ENCODE peak calls at places on chromosomes 11 and 22, in five cellular contexts. V is GM12864, W is BJ, Z is SK-N-SH, R is epithelial cell of proximal tubule. Y is an unnamed sample.

GRCh38 chr11:33777906-33778305 is 3.6 kb upstream of the FBXO3 start:
- DNase-seq in V (no peak), R (no peak), Z (no peak), W (no peak), Y (no peak)

GRCh38 chr11:84146826-84147225 is 860.7 kb upstream of the CCDC90B start:
- DNase-seq in V (no peak), Z (no peak), W (no peak), R (no peak), Y (no peak)

GRCh38 chr11:824292-824880 is 3.3 kb upstream of the CRACR2B start:
- DNase-seq in W (no peak), R (no peak), Z (no peak), V (no peak), Y (no peak)

GRCh38 chr11:85750646-85751045 is 60.3 kb downstream of the SYTL2 start:
- DNase-seq in R (no peak), V (no peak), W (no peak), Z (no peak), Y (no peak)

GRCh38 chr11:86625981-86626380 is 46.4 kb downstream of the ME3 start:
- DNase-seq in Z (no peak), W (no peak), R (no peak), V (no peak), Y (peak)

GRCh38 chr11:125457814-125458343 is 38.2 kb downstream of the FEZ1 start:
- DNase-seq in Z (no peak), R (no peak), W (no peak), V (no peak), Y (peak)

GRCh38 chr11:128174465-128175101 is 412.8 kb downstream of the ETS1 start:
- DNase-seq in Z (no peak), R (no peak), V (no peak), W (peak), Y (peak)

GRCh38 chr11:108873305-108873704 is 208.4 kb downstream of the DDX10 start:
- DNase-seq in W (no peak), Z (no peak), V (no peak), R (no peak), Y (peak)

GRCh38 chr11:129973809-129974208 is 28.8 kb downstream of the PRDM10 start:
- DNase-seq in R (peak), Z (no peak), V (no peak), W (no peak), Y (no peak)

GRCh38 chr11:130023204-130023603 is 20.6 kb upstream of the PRDM10 start:
- DNase-seq in Z (no peak), R (peak), V (peak), W (peak), Y (peak)

GRCh38 chr11:105609832-105610781 is at the start of gene GRIA4:
- DNase-seq in V (no peak), R (no peak), W (no peak), Z (peak), Y (peak)

GRCh38 chr11:57283231-57283990 is 41.3 kb downstream of the TNKS1BP1 start:
- DNase-seq in R (no peak), V (no peak), W (no peak), Z (no peak), Y (no peak)

GRCh38 chr11:95108671-95109551 is 19.3 kb downstream of the ENDOD1 start:
- DNase-seq in V (no peak), W (no peak), R (no peak), Z (no peak), Y (peak)

GRCh38 chr22:44314425-44315067 is 1.8 kb upstream of the SHISAL1 start:
- DNase-seq in R (no peak), V (no peak), W (no peak), Z (no peak), Y (no peak)

GRCh38 chr11:7486731-7487130 is 1.4 kb downstream of the OLFML1 start:
- DNase-seq in W (no peak), R (no peak), Z (no peak), V (no peak), Y (no peak)

GRCh38 chr11:103803062-103803461 is 233.4 kb upstream of the DDI1 start:
- DNase-seq in W (no peak), V (no peak), Z (no peak), R (peak), Y (peak)

GRCh38 chr11:73325036-73325981 is 17.2 kb downstream of the ARHGEF17 start:
- DNase-seq in Z (peak), R (no peak), W (no peak), V (peak), Y (peak)

GRCh38 chr11:25319068-25319467 is 822.2 kb downstream of the LUZP2 start:
- DNase-seq in W (no peak), Z (no peak), V (no peak), R (no peak), Y (no peak)

GRCh38 chr11:105937331-105937730 is 84.7 kb downstream of the MSANTD4 start:
- DNase-seq in W (peak), R (peak), V (no peak), Z (no peak), Y (peak)

GRCh38 chr22:30206964-30207363 is 39.6 kb downstream of the LIF start:
- DNase-seq in Z (peak), W (peak), V (no peak), R (no peak), Y (peak)

GRCh38 chr11:46038529-46038928 is 82.7 kb downstream of the PHF21A start:
- DNase-seq in V (no peak), R (no peak), W (no peak), Z (no peak), Y (no peak)

GRCh38 chr11:28517621-28518020 is 409.4 kb downstream of the METTL15 start:
- DNase-seq in R (no peak), Z (no peak), V (no peak), W (no peak), Y (no peak)

GRCh38 chr11:123292647-123293046 is 97.6 kb upstream of the CLMP start:
- DNase-seq in V (no peak), R (no peak), Z (no peak), W (no peak), Y (no peak)

GRCh38 chr22:33299245-33299956 is 241.2 kb upstream of the SYN3 start:
- DNase-seq in R (peak), Z (no peak), W (no peak), V (peak), Y (no peak)

GRCh38 chr11:60913793-60914619 is at the start of gene TMEM109:
- DNase-seq in W (peak), R (no peak), Z (peak), V (peak), Y (peak)

GRCh38 chr11:72685560-72686480 is 11.6 kb upstream of the PDE2A start:
- DNase-seq in Z (peak), R (no peak), V (no peak), W (no peak), Y (peak)

GRCh38 chr22:26527167-26527566 is 14.9 kb upstream of the TFIP11 start:
- DNase-seq in Z (no peak), W (no peak), V (no peak), R (no peak), Y (no peak)

GRCh38 chr11:124878497-124879228 is 13.4 kb downstream of the ROBO3 start:
- DNase-seq in R (no peak), V (no peak), W (no peak), Z (peak), Y (no peak)

GRCh38 chr11:121249039-121249663 is 43.4 kb upstream of the SC5D start:
- DNase-seq in Z (peak), V (no peak), R (peak), W (peak), Y (peak)

GRCh38 chr11:119284344-119285157 is 32.4 kb downstream of the MCAM start:
- DNase-seq in V (no peak), W (no peak), Z (peak), R (no peak), Y (peak)

GRCh38 chr22:46830001-46830715 is 67.7 kb downstream of the TBC1D22A start:
- DNase-seq in V (no peak), R (no peak), W (no peak), Z (peak), Y (peak)

GRCh38 chr11:116929393-116930090 is 92.1 kb upstream of the APOA1 start:
- DNase-seq in V (no peak), R (no peak), W (no peak), Z (no peak), Y (peak)

GRCh38 chr11:40683010-40683409 is 776.4 kb downstream of the LRRC4C start:
- DNase-seq in V (no peak), W (no peak), R (no peak), Z (no peak), Y (no peak)

GRCh38 chr11:31809857-31810778 is 1.0 kb downstream of the PAX6 start:
- DNase-seq in R (no peak), Z (peak), W (no peak), V (no peak), Y (peak)

GRCh38 chr11:31807791-31808074 is 3.4 kb downstream of the PAX6 start:
- DNase-seq in V (no peak), R (no peak), Z (no peak), W (no peak), Y (no peak)

GRCh38 chr11:31809543-31809856 is 1.6 kb downstream of the PAX6 start:
- DNase-seq in W (no peak), R (no peak), Z (no peak), V (no peak), Y (no peak)

GRCh38 chr11:31808268-31808667 is 2.9 kb downstream of the PAX6 start:
- DNase-seq in R (no peak), W (no peak), V (no peak), Z (no peak), Y (no peak)

DNA sequence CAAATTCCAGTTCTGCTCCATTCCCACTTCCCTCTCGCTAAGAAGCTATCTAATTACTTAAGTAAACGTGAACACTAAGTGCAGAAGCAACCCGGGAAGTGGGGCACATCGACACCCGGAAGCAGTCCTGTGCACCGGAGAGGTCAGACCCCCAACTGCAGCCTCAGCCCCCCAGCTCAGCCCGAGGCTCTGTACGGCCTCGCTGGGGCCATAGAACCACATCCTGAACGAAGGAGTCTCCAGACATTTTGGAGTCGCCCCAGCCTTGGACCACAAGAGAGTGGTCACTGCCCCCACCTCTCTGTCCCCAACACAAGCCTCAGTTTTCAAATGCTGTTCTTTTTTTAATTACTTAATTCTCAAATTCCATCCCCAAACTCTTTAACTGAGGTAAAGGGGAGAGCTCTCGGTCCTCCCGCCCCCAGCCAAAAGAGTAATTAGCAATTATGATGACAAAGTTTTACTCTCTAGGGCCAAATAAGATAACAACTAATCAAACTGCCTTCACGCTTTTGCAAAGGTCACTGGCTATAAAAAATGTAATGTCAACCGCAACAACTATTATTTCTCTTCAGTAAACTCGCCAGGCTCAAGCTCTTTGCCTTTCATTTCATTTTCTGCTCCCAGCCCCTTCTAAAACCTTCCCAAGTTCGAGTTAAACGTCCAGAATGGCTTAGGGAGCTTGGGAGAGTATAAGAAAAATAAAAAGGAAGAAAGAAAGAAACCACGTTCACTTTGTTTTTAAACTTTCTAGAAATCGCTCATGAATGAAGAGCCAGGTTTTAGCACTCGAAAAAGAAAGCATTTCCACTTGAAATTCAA is 2.2 kb downstream of the PAX6 start:
- DNase-seq in V (no peak), Z (no peak), R (no peak), W (no peak), Y (no peak)
- TF ChIP-seq CTCF in V (no peak), Z (no peak), R (no peak), W (no peak), Y (no peak)

GRCh38 chr11:65454311-65454695 is 31.7 kb downstream of the NEAT1 start:
- DNase-seq in W (no peak), V (no peak), Z (no peak), R (no peak), Y (peak)
- H3K4me3 ChIP-seq in W (peak), V (peak), Z (no peak), R (peak), Y (peak)

DNA sequence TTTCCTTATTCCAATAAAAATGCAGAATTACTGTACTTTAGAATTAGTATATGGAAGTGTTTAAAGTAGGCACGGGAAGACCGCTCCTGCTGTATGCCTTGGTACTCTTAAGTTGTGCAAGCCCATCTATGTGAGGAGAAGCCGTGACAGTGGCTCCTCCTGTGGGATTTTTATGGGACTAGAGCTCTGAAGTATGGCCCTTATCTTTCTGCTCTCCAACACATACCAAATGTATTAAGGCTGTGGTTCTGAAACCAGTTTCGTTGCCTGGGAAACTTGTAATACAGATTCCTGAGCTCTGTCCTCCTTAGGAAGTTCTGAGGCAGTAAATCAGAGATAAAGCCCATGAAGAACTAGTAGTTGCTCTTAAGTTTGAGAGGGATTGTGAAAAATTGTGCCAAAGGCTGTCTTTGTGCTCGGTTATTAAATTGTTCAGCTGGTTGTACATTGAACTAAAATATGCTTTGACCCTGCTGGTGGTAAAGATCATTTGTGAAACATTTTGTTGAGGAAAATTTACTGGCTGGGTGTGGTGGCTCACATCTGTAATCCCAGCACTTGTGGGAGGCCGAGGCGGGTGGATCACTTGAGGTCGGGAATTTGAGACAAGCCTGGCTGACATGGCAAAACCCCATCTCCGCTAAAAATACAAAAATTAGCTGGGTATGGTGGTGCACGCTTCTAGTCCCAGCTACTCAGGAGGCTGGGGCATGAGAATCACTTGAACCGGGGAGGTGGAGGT is 29.3 kb downstream of the RTN3 start:
- DNase-seq in Z (no peak), W (peak), R (no peak), V (no peak), Y (peak)
- TF ChIP-seq CTCF in Z (no peak), W (peak), R (no peak), V (no peak), Y (peak)

GRCh38 chr22:40679249-40679963 is at the start of gene MCHR1:
- DNase-seq in Z (peak), W (no peak), R (no peak), V (no peak), Y (no peak)
- H3K4me3 ChIP-seq in Z (no peak), W (peak), R (peak), V (no peak), Y (peak)

GRCh38 chr11:31236052-31236652 is 133.4 kb downstream of the DCDC1 start:
- DNase-seq in W (no peak), V (no peak), R (no peak), Z (no peak), Y (peak)

GRCh38 chr11:31237819-31238771 is 131.4 kb downstream of the DCDC1 start:
- DNase-seq in R (no peak), Z (no peak), V (no peak), W (no peak), Y (peak)

DNA sequence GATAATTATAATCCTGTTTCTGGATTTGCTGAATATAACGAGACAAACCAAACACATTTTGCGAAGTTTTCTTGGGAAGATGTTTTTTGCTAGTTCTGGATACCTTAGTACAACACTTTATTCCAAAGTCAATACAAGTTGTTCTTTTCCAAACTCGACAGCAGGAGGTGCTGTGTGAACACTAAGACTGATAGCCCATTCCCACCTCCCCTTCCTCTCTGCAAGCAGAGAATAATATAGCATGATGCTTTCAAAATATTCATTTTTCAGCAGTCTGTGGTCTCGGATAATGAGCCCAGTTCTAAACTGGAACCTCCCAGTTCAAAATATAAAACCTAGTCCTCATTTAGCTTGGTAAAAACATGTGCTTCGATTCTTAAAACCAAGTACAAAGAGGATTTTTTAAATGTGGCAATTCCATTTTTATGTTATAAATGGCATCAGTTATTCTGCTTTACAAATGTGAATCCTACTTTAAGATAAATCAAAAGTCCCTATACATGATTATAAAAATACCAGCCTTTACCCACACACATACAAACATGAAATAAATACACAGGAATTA is 129.1 kb downstream of the DCDC1 start:
- DNase-seq in Z (peak), R (no peak), W (no peak), V (peak), Y (peak)
- TF ChIP-seq CTCF in Z (peak), R (peak), W (peak), V (peak), Y (peak)

GRCh38 chr22:41288245-41288946 is 2.4 kb upstream of the RANGAP1 start:
- DNase-seq in Z (no peak), V (no peak), W (no peak), R (peak), Y (peak)
- H3K4me3 ChIP-seq in Z (no peak), V (no peak), W (no peak), R (peak), Y (no peak)

DNA sequence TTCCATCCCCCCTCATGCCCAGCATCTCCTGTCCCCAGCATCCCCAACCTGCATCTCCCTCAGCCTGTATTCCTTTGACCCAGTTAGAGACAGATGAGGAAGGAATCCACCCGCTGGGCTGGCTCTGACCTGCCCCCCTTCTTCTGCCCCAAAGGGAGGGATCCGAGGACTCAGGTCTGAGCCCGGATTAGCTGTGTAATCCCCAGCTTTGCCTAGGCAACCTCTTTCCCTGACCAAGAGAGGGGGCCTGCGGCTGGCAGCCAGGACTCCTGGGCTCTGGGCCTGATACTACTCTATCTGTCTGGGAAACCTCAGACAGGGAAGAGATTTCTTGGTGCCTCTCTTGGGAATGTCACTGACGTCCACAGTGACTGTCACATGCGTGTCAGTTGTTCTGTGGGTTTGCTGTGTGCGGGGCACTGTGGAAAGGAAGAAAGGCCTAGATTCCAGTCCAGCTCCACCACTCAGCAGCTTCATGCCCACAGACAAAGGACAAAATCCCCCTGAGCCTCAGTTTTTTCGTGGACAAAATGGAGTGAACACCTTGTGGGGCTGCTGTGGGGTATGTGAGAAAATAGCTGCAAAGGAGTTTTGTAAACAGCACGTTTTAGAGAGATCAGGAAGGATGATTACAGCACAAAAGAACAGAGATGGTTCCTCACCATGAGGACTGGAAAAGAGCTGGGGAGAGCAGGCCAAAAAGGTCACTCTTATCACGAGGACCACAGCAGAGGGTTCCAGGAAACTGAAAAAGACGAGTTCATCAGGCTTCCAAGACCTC is 1.3 kb upstream of the NDUFV1 start:
- DNase-seq in R (no peak), V (no peak), Z (no peak), W (no peak), Y (no peak)
- TF ChIP-seq CTCF in R (no peak), V (no peak), Z (no peak), W (no peak), Y (no peak)

Y was measured in cardiac fibroblast.